ENCODE peak calls at places on chromosome 6, in five cellular contexts. C is cardiac muscle cell; V is GM13977; B is CD4-positive, alpha-beta T cell; P is coronary artery. G is an unnamed sample.

GRCh38 chr6:3747100-3747737 is 4.3 kb downstream of the PXDC1 start:
- DNase-seq in C (no peak), V (no peak), B (no peak), P (no peak), G (no peak)

GRCh38 chr6:137731600-137731959 is 135.5 kb upstream of the TNFAIP3 start:
- DNase-seq in C (no peak), V (no peak), B (no peak), P (no peak), G (no peak)

GRCh38 chr6:42952389-42952788 is 8.2 kb upstream of the GNMT start:
- DNase-seq in C (no peak), V (no peak), B (no peak), P (no peak), G (no peak)

GRCh38 chr6:12576389-12576788 is 140.2 kb upstream of the PHACTR1 start:
- DNase-seq in C (peak), V (no peak), B (no peak), P (no peak), G (no peak)

GRCh38 chr6:35557239-35557638 is 44.5 kb upstream of the TULP1 start:
- DNase-seq in C (no peak), V (no peak), B (no peak), P (no peak), G (no peak)

GRCh38 chr6:113860165-113860955 is 3.2 kb downstream of the MARCKS start:
- DNase-seq in C (peak), V (peak), B (no peak), P (no peak), G (no peak)

GRCh38 chr6:128487746-128488145 is 32.7 kb downstream of the PTPRK start:
- DNase-seq in C (peak), V (no peak), B (no peak), P (no peak), G (no peak)

GRCh38 chr6:77638129-77638830 is 14.6 kb upstream of the MEI4 start:
- DNase-seq in C (no peak), V (no peak), B (no peak), P (no peak), G (no peak)

GRCh38 chr6:157905590-157906337 is 75.9 kb upstream of the SYNJ2 start:
- DNase-seq in C (no peak), V (no peak), B (no peak), P (no peak), G (no peak)

GRCh38 chr6:89411269-89412070 is 603 bp downstream of the RRAGD start:
- DNase-seq in C (peak), V (peak), B (no peak), P (peak), G (peak)

GRCh38 chr6:115612216-115612615 is 448.5 kb downstream of the FRK start:
- DNase-seq in C (no peak), V (no peak), B (no peak), P (no peak), G (no peak)

GRCh38 chr6:41791984-41792383 is 4.5 kb downstream of the TOMM6 start:
- DNase-seq in C (no peak), V (no peak), B (no peak), P (no peak), G (no peak)

GRCh38 chr6:132153221-132153896 is 202.2 kb upstream of the CCN2 start:
- DNase-seq in C (peak), V (no peak), B (no peak), P (no peak), G (no peak)

GRCh38 chr6:11231108-11231463 is 1.4 kb downstream of the NEDD9 start:
- DNase-seq in C (no peak), V (no peak), B (no peak), P (no peak), G (no peak)

GRCh38 chr6:109897561-109898080 is 80.5 kb upstream of the GPR6 start:
- DNase-seq in C (no peak), V (no peak), B (no peak), P (no peak), G (no peak)
- TF ChIP-seq CTCF in C (no peak), V (no peak), B (no peak), P (no peak), G (no peak)

DNA sequence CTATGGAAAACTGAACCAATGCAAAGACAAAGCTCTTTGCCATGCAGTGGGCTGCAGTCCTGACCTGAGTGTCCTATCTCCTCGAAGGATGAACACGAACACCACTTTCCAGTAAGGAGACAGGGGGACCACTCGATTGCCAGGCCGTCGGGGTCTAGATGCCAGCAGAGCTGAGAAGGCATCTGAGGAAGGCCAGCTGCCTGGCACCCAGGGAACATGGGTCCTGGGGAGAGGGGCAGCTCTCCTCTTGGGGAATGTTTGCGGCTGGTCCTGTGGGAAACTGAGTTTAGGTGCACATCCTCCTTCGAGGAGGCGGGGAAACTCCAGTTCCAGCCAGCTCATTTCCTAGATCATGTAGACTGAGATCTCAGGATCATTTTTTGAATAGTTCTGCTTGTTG is 225.5 kb upstream of the FOXQ1 start:
- DNase-seq in C (no peak), V (no peak), B (no peak), P (peak), G (no peak)
- TF ChIP-seq CTCF in C (no peak), V (no peak), B (no peak), P (no peak), G (no peak)

GRCh38 chr6:170260686-170261085 is 30.2 kb downstream of the DLL1 start:
- DNase-seq in C (no peak), V (no peak), B (no peak), P (no peak), G (no peak)
- TF ChIP-seq CTCF in C (no peak), V (peak), B (no peak), P (no peak), G (no peak)

GRCh38 chr6:27242589-27243265 is 4.8 kb upstream of the PRSS16 start:
- DNase-seq in C (no peak), V (no peak), B (no peak), P (no peak), G (no peak)

GRCh38 chr6:27239258-27239657 is 8.2 kb upstream of the PRSS16 start:
- DNase-seq in C (no peak), V (no peak), B (no peak), P (no peak), G (no peak)

GRCh38 chr6:27238010-27238983 is 9.2 kb upstream of the PRSS16 start:
- DNase-seq in C (peak), V (no peak), B (no peak), P (no peak), G (no peak)

GRCh38 chr6:27237089-27237723 is 10.3 kb upstream of the PRSS16 start:
- DNase-seq in C (peak), V (no peak), B (no peak), P (no peak), G (no peak)

GRCh38 chr6:27241443-27241842 is 6.1 kb upstream of the PRSS16 start:
- DNase-seq in C (no peak), V (no peak), B (no peak), P (no peak), G (no peak)
- TF ChIP-seq CTCF in C (no peak), V (no peak), B (no peak), P (no peak), G (no peak)

GRCh38 chr6:27177454-27178000 is 70.0 kb upstream of the PRSS16 start:
- DNase-seq in C (peak), V (peak), B (peak), P (peak), G (peak)

GRCh38 chr6:27176096-27176495 is 71.4 kb upstream of the PRSS16 start:
- DNase-seq in C (peak), V (peak), B (no peak), P (no peak), G (no peak)

GRCh38 chr6:27178860-27179259 is 68.6 kb upstream of the PRSS16 start:
- DNase-seq in C (peak), V (no peak), B (no peak), P (no peak), G (no peak)

GRCh38 chr6:27174958-27175357 is 72.5 kb upstream of the PRSS16 start:
- DNase-seq in C (no peak), V (no peak), B (no peak), P (no peak), G (no peak)

GRCh38 chr6:27178001-27178730 is 69.3 kb upstream of the PRSS16 start:
- DNase-seq in C (peak), V (peak), B (no peak), P (peak), G (peak)
- TF ChIP-seq CTCF in C (no peak), V (no peak), B (no peak), P (no peak), G (no peak)

GRCh38 chr6:149820506-149820905 is 43.7 kb downstream of the LRP11 start:
- DNase-seq in C (no peak), V (no peak), B (no peak), P (no peak), G (no peak)

GRCh38 chr6:149821492-149821891 is 42.7 kb downstream of the LRP11 start:
- DNase-seq in C (no peak), V (no peak), B (no peak), P (no peak), G (no peak)

GRCh38 chr6:149823013-149823412 is 41.1 kb downstream of the LRP11 start:
- DNase-seq in C (no peak), V (no peak), B (no peak), P (no peak), G (no peak)
- TF ChIP-seq CTCF in C (no peak), V (no peak), B (no peak), P (no peak), G (peak)

DNA sequence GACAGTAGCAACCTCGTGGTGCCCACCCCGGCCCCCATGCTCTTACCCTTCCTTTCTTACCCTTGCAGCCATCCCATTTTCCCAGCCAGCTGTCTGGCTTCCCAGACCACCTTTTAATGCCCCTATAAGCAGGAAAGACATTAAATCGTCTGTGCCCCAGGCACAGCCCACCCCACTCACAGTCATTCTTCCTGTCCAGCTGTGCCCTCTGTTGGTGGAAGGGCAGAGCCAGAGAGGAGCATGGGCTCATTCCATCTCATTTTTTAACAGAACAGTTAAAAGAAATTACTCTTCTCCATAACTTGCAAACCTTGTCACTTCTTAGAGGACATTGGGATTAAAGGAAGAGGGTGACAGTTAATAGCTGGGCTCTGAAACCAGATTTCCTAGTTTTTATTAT is 240.5 kb downstream of the NRN1 start:
- DNase-seq in C (no peak), V (no peak), B (no peak), P (no peak), G (no peak)
- TF ChIP-seq CTCF in C (peak), V (peak), B (no peak), P (no peak), G (no peak)

DNA sequence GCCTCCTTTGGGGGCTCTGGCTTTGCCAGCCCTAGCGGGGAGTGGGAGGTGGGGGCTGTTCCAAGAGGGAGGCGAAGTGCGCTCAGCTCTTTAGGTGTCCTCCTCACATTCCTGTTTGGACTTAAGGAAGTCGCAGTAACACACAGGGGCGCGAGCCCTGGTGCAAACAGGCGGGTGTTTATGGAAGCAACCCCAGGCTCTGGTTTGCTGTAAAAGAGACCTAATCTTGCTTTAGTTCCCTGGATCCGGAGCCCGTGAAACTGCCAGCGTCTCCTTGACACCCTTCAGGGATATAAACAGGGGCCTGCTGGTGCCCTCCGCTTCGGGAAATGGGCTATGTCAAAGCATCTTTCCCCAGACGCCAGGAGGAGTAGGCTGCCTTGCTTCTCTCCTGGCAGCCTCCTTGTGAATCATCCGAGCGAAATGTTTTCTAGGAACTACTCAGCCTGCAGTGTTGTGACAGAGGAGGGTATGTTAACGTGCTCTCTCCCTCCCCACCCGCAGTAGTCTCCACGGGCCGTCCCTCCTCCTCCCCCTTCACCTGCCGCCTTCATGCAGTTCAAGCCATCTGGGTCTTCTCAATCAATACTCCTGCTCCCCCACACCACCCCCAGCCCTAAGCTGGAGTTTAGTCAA is 168.0 kb upstream of the LRFN2 start:
- DNase-seq in C (peak), V (no peak), B (no peak), P (no peak), G (no peak)
- TF ChIP-seq CTCF in C (no peak), V (no peak), B (no peak), P (no peak), G (no peak)

DNA sequence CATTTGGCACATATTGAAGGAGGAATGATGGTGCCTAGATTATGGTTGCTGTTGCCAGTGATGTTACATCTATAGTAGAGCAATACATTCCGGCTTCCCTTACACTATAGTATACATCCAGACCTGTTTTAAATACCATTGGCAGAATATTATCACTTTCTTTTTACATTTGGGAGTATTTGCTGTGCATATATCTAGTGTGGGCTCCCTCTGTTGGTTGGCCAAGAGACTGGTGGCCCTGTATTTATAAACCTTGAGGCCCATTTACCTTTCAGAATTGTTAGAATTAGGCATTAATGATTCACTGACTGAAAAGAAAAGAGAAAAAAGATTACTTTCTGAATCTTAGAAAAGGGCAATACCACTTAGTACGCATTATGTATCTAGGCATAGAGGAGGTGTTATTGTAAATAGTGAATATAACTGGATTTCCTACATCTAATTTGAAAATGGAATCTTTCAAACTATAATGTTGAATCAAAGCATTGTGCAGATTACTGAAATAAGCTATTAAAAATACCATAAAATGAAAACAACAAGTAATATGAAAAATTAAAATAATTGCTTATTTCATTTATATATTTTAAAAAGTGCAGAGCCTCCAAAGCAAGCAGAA is 628.8 kb upstream of the MAN1A1 start:
- DNase-seq in C (peak), V (peak), B (no peak), P (no peak), G (no peak)
- TF ChIP-seq CTCF in C (peak), V (peak), B (no peak), P (no peak), G (peak)

DNA sequence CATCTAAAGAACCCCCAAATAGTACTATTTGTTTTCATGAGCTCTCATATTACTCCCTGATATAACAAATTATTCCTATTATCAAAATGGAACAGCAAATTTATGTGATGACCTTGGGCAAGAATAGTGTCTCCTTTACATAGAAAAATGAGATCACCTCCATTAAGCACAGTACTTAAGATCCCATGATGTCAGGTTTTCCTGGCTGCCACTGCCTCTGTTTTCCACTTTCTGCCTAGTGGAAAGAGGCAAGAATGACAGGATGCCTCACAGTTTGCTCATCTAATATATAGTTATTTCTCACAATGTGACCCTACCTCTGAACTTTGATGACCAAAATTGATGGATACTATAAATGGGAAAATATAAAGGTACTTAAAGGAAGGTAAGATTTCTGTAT is 260.1 kb upstream of the SGK1 start:
- DNase-seq in C (peak), V (no peak), B (no peak), P (no peak), G (no peak)
- TF ChIP-seq CTCF in C (no peak), V (no peak), B (no peak), P (no peak), G (no peak)

G was measured in CD14-positive monocyte.